ENCODE peak calls at places on chromosomes 5 and 9, in nine cellular contexts. One of them, this sample, is unnamed.
A peak's percentile ranks its signal among the peaks of the same experiment; 100 is the strongest.

GRCh38 chr5:59066367-59067163 is 483.7 kb downstream of the RAB3C start:
- DNase-seq in NCI-H1048: no peak
- DNase-seq in activated CD4-positive, alpha-beta T cell treated with anti-CD3 and anti-CD28 coated beads, Interleukin-2, amount 10 ng/mL, durations not matched to agents 7 days and 5 days: no peak
- DNase-seq in Right ventricle myocardium superior: no peak
- DNase-seq in ovary: no peak
- DNase-seq in stimulated activated CD8-positive, alpha-beta memory T cell treated with anti-CD3 and anti-CD28 coated beads, Interleukin-7, amount 100 ng/mL, for 1 hour: no peak
- DNase-seq in adrenal gland: no peak
- DNase-seq in Caco-2: no peak
- DNase-seq in skeletal muscle cell: peak; percentile 98
- DNase-seq in this sample: no peak

GRCh38 chr9:3980771-3981170 is 319.1 kb downstream of the GLIS3 start:
- DNase-seq in Caco-2: no peak
- DNase-seq in stimulated activated CD8-positive, alpha-beta memory T cell treated with anti-CD3 and anti-CD28 coated beads, Interleukin-7, amount 100 ng/mL, for 1 hour: no peak
- DNase-seq in NCI-H1048: no peak
- DNase-seq in adrenal gland: no peak
- DNase-seq in activated CD4-positive, alpha-beta T cell treated with anti-CD3 and anti-CD28 coated beads, Interleukin-2, amount 10 ng/mL, durations not matched to agents 7 days and 5 days: no peak
- DNase-seq in ovary: peak; percentile 49
- DNase-seq in skeletal muscle cell: peak; percentile 41
- DNase-seq in Right ventricle myocardium superior: no peak
- DNase-seq in this sample: no peak

GRCh38 chr9:70816316-70816715 is 305.1 kb downstream of the TRPM3 start:
- DNase-seq in ovary: no peak
- DNase-seq in adrenal gland: no peak
- DNase-seq in NCI-H1048: no peak
- DNase-seq in Caco-2: no peak
- DNase-seq in skeletal muscle cell: no peak
- DNase-seq in Right ventricle myocardium superior: no peak
- DNase-seq in stimulated activated CD8-positive, alpha-beta memory T cell treated with anti-CD3 and anti-CD28 coated beads, Interleukin-7, amount 100 ng/mL, for 1 hour: no peak
- DNase-seq in activated CD4-positive, alpha-beta T cell treated with anti-CD3 and anti-CD28 coated beads, Interleukin-2, amount 10 ng/mL, durations not matched to agents 7 days and 5 days: no peak
- DNase-seq in this sample: no peak

GRCh38 chr5:14748180-14748900 is 83.8 kb downstream of the OTULIN start:
- DNase-seq in activated CD4-positive, alpha-beta T cell treated with anti-CD3 and anti-CD28 coated beads, Interleukin-2, amount 10 ng/mL, durations not matched to agents 7 days and 5 days: no peak
- DNase-seq in NCI-H1048: no peak
- DNase-seq in Right ventricle myocardium superior: no peak
- DNase-seq in stimulated activated CD8-positive, alpha-beta memory T cell treated with anti-CD3 and anti-CD28 coated beads, Interleukin-7, amount 100 ng/mL, for 1 hour: no peak
- DNase-seq in Caco-2: no peak
- DNase-seq in skeletal muscle cell: no peak
- DNase-seq in adrenal gland: no peak
- DNase-seq in ovary: no peak
- DNase-seq in this sample: no peak

GRCh38 chr5:38367410-38367809 is 109.1 kb downstream of the EGFLAM start:
- DNase-seq in Right ventricle myocardium superior: no peak
- DNase-seq in ovary: no peak
- DNase-seq in skeletal muscle cell: no peak
- DNase-seq in adrenal gland: no peak
- DNase-seq in stimulated activated CD8-positive, alpha-beta memory T cell treated with anti-CD3 and anti-CD28 coated beads, Interleukin-7, amount 100 ng/mL, for 1 hour: no peak
- DNase-seq in NCI-H1048: no peak
- DNase-seq in Caco-2: no peak
- DNase-seq in activated CD4-positive, alpha-beta T cell treated with anti-CD3 and anti-CD28 coated beads, Interleukin-2, amount 10 ng/mL, durations not matched to agents 7 days and 5 days: no peak
- DNase-seq in this sample: no peak

GRCh38 chr5:145568581-145568980 is 266.6 kb downstream of the PRELID2 start:
- DNase-seq in adrenal gland: no peak
- DNase-seq in activated CD4-positive, alpha-beta T cell treated with anti-CD3 and anti-CD28 coated beads, Interleukin-2, amount 10 ng/mL, durations not matched to agents 7 days and 5 days: no peak
- DNase-seq in Caco-2: no peak
- DNase-seq in Right ventricle myocardium superior: no peak
- DNase-seq in NCI-H1048: no peak
- DNase-seq in ovary: no peak
- DNase-seq in skeletal muscle cell: peak; percentile 20
- DNase-seq in stimulated activated CD8-positive, alpha-beta memory T cell treated with anti-CD3 and anti-CD28 coated beads, Interleukin-7, amount 100 ng/mL, for 1 hour: no peak
- DNase-seq in this sample: no peak

GRCh38 chr9:121285835-121286687 is 18.1 kb downstream of the GSN start:
- DNase-seq in adrenal gland: peak; percentile 70
- DNase-seq in skeletal muscle cell: peak; percentile 44
- DNase-seq in activated CD4-positive, alpha-beta T cell treated with anti-CD3 and anti-CD28 coated beads, Interleukin-2, amount 10 ng/mL, durations not matched to agents 7 days and 5 days: no peak
- DNase-seq in Right ventricle myocardium superior: peak; percentile 82
- DNase-seq in stimulated activated CD8-positive, alpha-beta memory T cell treated with anti-CD3 and anti-CD28 coated beads, Interleukin-7, amount 100 ng/mL, for 1 hour: no peak
- DNase-seq in Caco-2: no peak
- DNase-seq in ovary: peak; percentile 80
- DNase-seq in NCI-H1048: no peak
- DNase-seq in this sample: no peak

GRCh38 chr5:29197636-29198035 is 1995.8 kb upstream of the CDH6 start:
- DNase-seq in Caco-2: no peak
- DNase-seq in NCI-H1048: no peak
- DNase-seq in ovary: no peak
- DNase-seq in skeletal muscle cell: no peak
- DNase-seq in adrenal gland: no peak
- DNase-seq in activated CD4-positive, alpha-beta T cell treated with anti-CD3 and anti-CD28 coated beads, Interleukin-2, amount 10 ng/mL, durations not matched to agents 7 days and 5 days: no peak
- DNase-seq in stimulated activated CD8-positive, alpha-beta memory T cell treated with anti-CD3 and anti-CD28 coated beads, Interleukin-7, amount 100 ng/mL, for 1 hour: no peak
- DNase-seq in Right ventricle myocardium superior: no peak
- DNase-seq in this sample: no peak

GRCh38 chr9:34653610-34654072 is 1.7 kb downstream of the IL11RA start:
- DNase-seq in activated CD4-positive, alpha-beta T cell treated with anti-CD3 and anti-CD28 coated beads, Interleukin-2, amount 10 ng/mL, durations not matched to agents 7 days and 5 days: no peak
- DNase-seq in stimulated activated CD8-positive, alpha-beta memory T cell treated with anti-CD3 and anti-CD28 coated beads, Interleukin-7, amount 100 ng/mL, for 1 hour: no peak
- DNase-seq in NCI-H1048: no peak
- DNase-seq in ovary: peak; percentile 76
- DNase-seq in Caco-2: no peak
- DNase-seq in adrenal gland: no peak
- DNase-seq in Right ventricle myocardium superior: peak; percentile 39
- DNase-seq in skeletal muscle cell: no peak
- DNase-seq in this sample: no peak

GRCh38 chr9:133147412-133148271 is 16.1 kb downstream of the GBGT1 start:
- DNase-seq in Caco-2: peak; percentile 91
- DNase-seq in NCI-H1048: peak; percentile 41
- DNase-seq in skeletal muscle cell: no peak
- DNase-seq in activated CD4-positive, alpha-beta T cell treated with anti-CD3 and anti-CD28 coated beads, Interleukin-2, amount 10 ng/mL, durations not matched to agents 7 days and 5 days: peak; percentile 90
- DNase-seq in Right ventricle myocardium superior: peak; percentile 88
- DNase-seq in ovary: peak; percentile 86
- DNase-seq in adrenal gland: peak; percentile 89
- DNase-seq in stimulated activated CD8-positive, alpha-beta memory T cell treated with anti-CD3 and anti-CD28 coated beads, Interleukin-7, amount 100 ng/mL, for 1 hour: peak; percentile 58
- DNase-seq in this sample: peak; percentile 47